ENCODE peak calls at places on chromosomes 1 and 21, in four cellular contexts. Q is HL-60, W is GM12878, X is K562. D is an unnamed sample.

GRCh38 chr21:38822754-38823374 is 17.1 kb downstream of the ETS2 start:
- DNase-seq in Q (no peak), W (no peak), X (no peak), D (no peak)

GRCh38 chr1:54791880-54792522 is 9.1 kb downstream of the TTC22 start:
- DNase-seq in X (peak; percentile 82), W (no peak), Q (peak; percentile 64), D (peak; percentile 50)

GRCh38 chr21:18460979-18461378 is 57.4 kb upstream of the TMPRSS15 start:
- DNase-seq in Q (peak; percentile 70), W (no peak), X (no peak), D (no peak)

GRCh38 chr1:44684525-44684924 is 10.0 kb downstream of the ARMH1 start:
- DNase-seq in W (peak; percentile 81), Q (peak; percentile 90), X (no peak), D (peak; percentile 48)

GRCh38 chr1:42259059-42259738 is 75.8 kb downstream of the FOXJ3 start:
- DNase-seq in W (peak; percentile 41), Q (peak; percentile 4), X (no peak), D (no peak)

GRCh38 chr1:53715478-53715877 is 23.5 kb downstream of the GLIS1 start:
- DNase-seq in Q (peak; percentile 18), W (no peak), X (peak; percentile 51), D (no peak)

GRCh38 chr1:232620356-232620841 is 9.5 kb downstream of the SIPA1L2 start:
- DNase-seq in W (no peak), X (no peak), Q (peak; percentile 74), D (no peak)

GRCh38 chr1:25031601-25031965 is 101.5 kb upstream of the RUNX3 start:
- DNase-seq in X (no peak), W (no peak), Q (no peak), D (no peak)

GRCh38 chr1:56060901-56061300 is 518.5 kb downstream of the PLPP3 start:
- DNase-seq in Q (no peak), X (no peak), W (no peak), D (no peak)

GRCh38 chr21:41564871-41565281 is 56.9 kb upstream of the TMPRSS2 start:
- DNase-seq in W (no peak), X (no peak), Q (no peak), D (no peak)

GRCh38 chr1:68346192-68346808 is 103.5 kb downstream of the RPE65 start:
- DNase-seq in W (no peak), Q (no peak), X (no peak), D (no peak)

GRCh38 chr1:243505986-243506689 is 250.3 kb downstream of the SDCCAG8 start:
- DNase-seq in W (no peak), Q (no peak), X (peak; percentile 30), D (no peak)

GRCh38 chr1:7352364-7352763 is 418.7 kb upstream of the VAMP3 start:
- DNase-seq in X (no peak), W (no peak), Q (no peak), D (no peak)

GRCh38 chr21:43352568-43353281 is 74.2 kb downstream of the SIK1 start:
- DNase-seq in X (peak; percentile 85), Q (no peak), W (peak; percentile 100), D (no peak)

GRCh38 chr1:9127395-9128160 is 1.3 kb downstream of the GPR157 start:
- DNase-seq in Q (no peak), X (no peak), W (no peak), D (no peak)

GRCh38 chr1:206903687-206904086 is 6.4 kb downstream of the IL24 start:
- DNase-seq in W (no peak), X (no peak), Q (no peak), D (no peak)

GRCh38 chr1:109493805-109494539 is at the start of gene CYB561D1:
- DNase-seq in W (peak; percentile 55), X (peak; percentile 93), Q (peak; percentile 87), D (peak; percentile 96)

GRCh38 chr21:45990741-45991605 is 9.4 kb downstream of the COL6A1 start:
- DNase-seq in Q (no peak), W (no peak), X (no peak), D (no peak)

GRCh38 chr1:6801199-6801598 is 15.9 kb downstream of the CAMTA1 start:
- DNase-seq in Q (no peak), W (no peak), X (no peak), D (no peak)

GRCh38 chr1:215114154-215114933 is 31.8 kb downstream of the KCNK2 start:
- DNase-seq in W (no peak), Q (no peak), X (no peak), D (no peak)

GRCh38 chr1:153968000-153968363 is 280 bp downstream of the CREB3L4 start:
- DNase-seq in X (no peak), Q (no peak), W (no peak), D (no peak)

GRCh38 chr1:235996048-235996785 is 68.7 kb downstream of the NID1 start:
- DNase-seq in W (no peak), X (no peak), Q (no peak), D (no peak)

GRCh38 chr1:202854787-202855186 is 34.2 kb downstream of the RABIF start:
- DNase-seq in X (no peak), W (no peak), Q (no peak), D (no peak)

GRCh38 chr1:196142111-196142510 is 466.1 kb downstream of the KCNT2 start:
- DNase-seq in Q (no peak), W (no peak), X (no peak), D (no peak)

GRCh38 chr1:27545876-27546275 is 55.9 kb upstream of the WASF2 start:
- DNase-seq in X (no peak), W (no peak), Q (no peak), D (no peak)

GRCh38 chr1:27538793-27539192 is 48.8 kb upstream of the WASF2 start:
- DNase-seq in Q (no peak), X (no peak), W (no peak), D (no peak)

GRCh38 chr1:27539901-27540861 is 50.2 kb upstream of the WASF2 start:
- DNase-seq in X (no peak), Q (no peak), W (no peak), D (no peak)

GRCh38 chr1:27544818-27545612 is 55.0 kb upstream of the WASF2 start:
- DNase-seq in W (no peak), X (no peak), Q (no peak), D (no peak)

DNA sequence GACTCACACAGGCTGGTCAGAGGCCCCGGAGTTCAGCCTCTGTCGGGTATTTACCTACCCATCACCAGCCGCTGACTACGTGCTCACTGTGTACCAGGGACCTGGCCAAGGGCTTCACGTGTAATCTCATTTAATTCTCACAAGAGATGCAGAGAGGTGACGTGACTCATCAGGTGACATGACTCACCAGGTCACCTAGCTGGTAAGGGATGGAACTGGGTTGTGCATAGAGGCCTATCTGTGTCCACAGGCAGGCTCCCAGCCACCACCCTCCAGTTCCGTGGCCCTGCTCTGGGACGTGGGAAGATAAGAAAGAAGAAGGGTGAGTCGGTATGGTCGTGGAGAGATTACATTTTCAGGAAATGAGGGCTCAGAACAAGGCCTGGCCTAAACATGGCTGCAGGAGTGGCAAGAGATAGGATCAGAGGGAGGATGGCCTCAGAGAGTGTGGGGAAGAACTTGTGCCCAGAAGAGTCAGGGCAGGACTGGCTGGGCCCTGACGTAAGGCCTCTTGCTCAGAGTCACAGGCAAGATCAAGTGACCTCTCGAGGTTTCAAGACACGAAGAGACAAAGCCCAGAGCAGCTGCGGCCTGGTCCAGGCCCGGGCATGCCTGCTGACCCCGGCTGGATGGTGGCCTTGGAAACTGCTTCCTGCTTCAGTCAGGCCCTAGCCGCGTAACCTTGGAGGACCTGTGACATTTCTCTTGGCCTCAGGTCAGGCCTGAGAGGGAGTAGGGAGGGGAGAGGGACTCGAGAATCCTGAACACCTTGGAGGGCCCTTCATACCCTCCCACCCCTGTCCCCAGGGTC is 52.7 kb upstream of the WASF2 start:
- DNase-seq in Q (no peak), X (peak; percentile 99), W (no peak), D (no peak)
- TF ChIP-seq POLR2AphosphoS5 in Q (no peak), X (peak; percentile 99), W (no peak), D (no peak)

DNA sequence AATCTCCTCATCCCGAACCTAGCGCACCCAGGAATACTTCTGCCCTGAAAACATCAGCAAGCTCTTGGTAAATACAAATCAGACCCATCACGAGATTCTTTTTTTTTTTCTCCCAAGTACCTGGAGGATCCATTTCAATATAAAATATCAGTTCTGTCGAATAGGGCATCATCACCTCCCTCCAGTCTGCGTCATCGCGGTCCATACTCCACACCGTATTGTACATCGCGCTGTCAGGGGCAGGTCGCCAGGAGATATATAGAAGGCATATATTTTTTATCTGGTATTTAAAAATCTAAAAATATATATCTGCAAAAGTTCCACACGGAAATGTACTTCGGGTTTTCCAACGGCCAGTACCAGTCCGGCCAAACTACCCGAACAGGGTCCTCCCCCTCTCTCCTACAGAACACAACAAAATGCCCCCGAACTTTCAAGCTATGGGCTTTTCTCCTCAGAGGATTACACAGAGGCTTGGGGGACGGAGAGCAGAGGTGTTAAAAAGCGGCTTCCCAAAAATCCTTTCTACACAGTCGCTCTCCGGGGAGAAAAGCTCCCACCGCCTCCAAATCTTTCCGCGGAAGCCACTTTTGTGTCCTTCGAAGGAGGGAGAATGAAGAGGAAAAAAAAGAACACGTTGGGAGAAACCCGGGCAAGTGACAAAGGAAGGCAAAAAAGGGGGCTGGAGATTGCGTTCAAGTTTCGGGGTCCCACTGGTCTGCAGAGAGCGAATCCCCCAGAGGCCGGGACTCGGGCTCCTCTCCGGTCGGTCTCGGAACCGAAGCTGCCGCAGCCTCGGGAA is 501 bp downstream of the PIK3R3 start:
- DNase-seq in Q (no peak), X (peak; percentile 32), W (no peak), D (no peak)
- TF ChIP-seq SPI1 in Q (no peak), X (no peak), W (no peak), D (no peak)

GRCh38 chr1:51518033-51518729 is 885 bp downstream of the EPS15 start:
- DNase-seq in W (peak; percentile 61), Q (peak; percentile 42), X (peak; percentile 87), D (no peak)
- TF ChIP-seq POLR2AphosphoS5 in W (peak; percentile 54), Q (no peak), X (peak; percentile 87), D (peak; percentile 67)

GRCh38 chr1:52676249-52676903 is 21.8 kb downstream of the COA7 start:
- DNase-seq in W (no peak), X (no peak), Q (no peak), D (no peak)

GRCh38 chr1:52677407-52677806 is 20.7 kb downstream of the COA7 start:
- DNase-seq in Q (peak; percentile 19), X (no peak), W (no peak), D (no peak)

GRCh38 chr1:52672946-52673345 is 25.2 kb downstream of the COA7 start:
- DNase-seq in Q (no peak), X (no peak), W (no peak), D (no peak)

GRCh38 chr1:52673513-52673912 is 24.6 kb downstream of the COA7 start:
- DNase-seq in X (no peak), W (no peak), Q (no peak), D (no peak)

DNA sequence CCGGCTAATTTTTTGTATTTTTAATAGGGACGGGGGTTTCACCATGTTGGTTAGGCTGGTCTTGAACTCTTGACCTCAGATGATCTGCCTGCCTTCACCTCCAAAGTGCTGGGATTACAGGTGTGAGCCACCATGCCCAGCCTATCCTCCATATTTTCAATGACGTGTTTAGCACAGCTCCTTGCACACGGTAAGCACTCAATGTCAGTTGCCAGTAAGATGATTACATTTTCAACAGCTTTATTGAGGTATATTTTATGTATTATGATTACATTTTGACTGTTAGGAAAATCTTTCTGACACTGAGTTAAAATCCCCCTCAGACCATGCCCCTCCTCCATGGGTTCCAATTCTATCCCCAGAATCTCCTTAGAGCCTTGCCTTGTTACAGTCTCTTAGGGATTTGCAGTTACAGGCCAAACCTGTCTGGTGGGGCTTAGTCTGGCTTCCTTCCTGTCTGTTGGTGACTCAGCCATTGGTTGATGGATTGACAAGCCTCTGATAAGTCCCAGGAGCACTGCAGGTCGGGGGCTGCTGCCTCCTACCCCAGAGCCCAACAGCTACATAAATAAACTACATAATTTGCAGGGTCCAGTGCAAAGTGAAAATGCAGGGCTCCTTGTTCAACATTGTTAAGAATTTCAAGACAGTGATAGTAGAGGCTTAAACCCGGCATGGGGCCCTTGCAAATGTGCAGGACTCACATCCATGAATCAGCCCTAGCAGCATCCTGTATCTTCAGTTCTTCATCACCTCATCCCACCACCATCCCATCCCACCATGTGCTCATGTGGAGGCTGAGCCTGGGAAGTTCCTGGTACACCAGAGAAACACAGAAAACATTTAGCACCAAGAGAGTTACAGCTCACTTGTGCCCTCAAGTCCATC is 23.4 kb downstream of the COA7 start:
- DNase-seq in X (peak; percentile 75), Q (no peak), W (no peak), D (no peak)
- TF ChIP-seq SPI1 in X (peak; percentile 57), Q (no peak), W (no peak), D (no peak)